ENCODE peak calls at places on chromosomes 12 and 14, in eight cellular contexts. R is LNCaP clone FGC; L is left cardiac atrium; C is COR-L47; O is stimulated activated CD4-positive, alpha-beta T cell treated with anti-CD3 and anti-CD28 coated beads, Interleukin-12 subunit alpha, Interleukin-12 subunit beta, amount 100 ng/mL, for 48 hours; B is NCI-H345; P is T-cell; T is progenitor cell of endocrine pancreas. Z is an unnamed sample.
A peak's percentile ranks its signal among the peaks of the same experiment; 100 is the strongest.

GRCh38 chr14:54894995-54895394 is 7.6 kb downstream of the GCH1 start:
- DNase-seq in R (no peak), L (no peak), C (no peak), O (no peak), B (no peak), P (no peak), T (no peak), Z (no peak)

GRCh38 chr14:33335366-33335765 is 396.7 kb downstream of the NPAS3 start:
- DNase-seq in R (no peak), L (no peak), C (no peak), O (no peak), B (no peak), P (no peak), T (no peak), Z (no peak)

GRCh38 chr12:110546339-110546738 is 36.8 kb downstream of the PPTC7 start:
- DNase-seq in R (no peak), L (no peak), C (no peak), O (no peak), B (no peak), P (no peak), T (no peak), Z (no peak)

GRCh38 chr14:31788340-31788739 is 227.1 kb downstream of the NUBPL start:
- DNase-seq in R (no peak), L (no peak), C (no peak), O (no peak), B (no peak), P (no peak), T (no peak), Z (no peak)

GRCh38 chr12:7694556-7694955 is 1.0 kb downstream of the GDF3 start:
- DNase-seq in R (no peak), L (no peak), C (no peak), O (no peak), B (no peak), P (no peak), T (no peak), Z (no peak)

GRCh38 chr14:64591809-64592208 is 42.0 kb downstream of the PPP1R36 start:
- DNase-seq in R (no peak), L (no peak), C (no peak), O (no peak), B (no peak), P (no peak), T (no peak), Z (no peak)

GRCh38 chr12:26867084-26867483 is 34.1 kb upstream of the ITPR2 start:
- DNase-seq in R (no peak), L (no peak), C (no peak), O (no peak), B (no peak), P (no peak), T (no peak), Z (no peak)

GRCh38 chr12:92698466-92698865 is 4.3 kb upstream of the PLEKHG7 start:
- DNase-seq in R (no peak), L (no peak), C (no peak), O (no peak), B (no peak), P (no peak), T (no peak), Z (no peak)

GRCh38 chr12:115687094-115687493 is 590.4 kb downstream of the MED13L start:
- DNase-seq in R (no peak), L (no peak), C (no peak), O (no peak), B (no peak), P (no peak), T (no peak), Z (no peak)

GRCh38 chr12:109878749-109879148 is 1.6 kb downstream of the GLTP start:
- DNase-seq in R (no peak), L (no peak), C (no peak), O (no peak), B (no peak), P (no peak), T (no peak), Z (no peak)

GRCh38 chr12:19451196-19451595 is 11.9 kb downstream of the AEBP2 start:
- DNase-seq in R (no peak), L (no peak), C (no peak), O (no peak), B (no peak), P (no peak), T (no peak), Z (no peak)

GRCh38 chr12:117273091-117273490 is 82.8 kb upstream of the FBXO21 start:
- DNase-seq in R (peak; percentile 69), L (no peak), C (no peak), O (no peak), B (no peak), P (no peak), T (no peak), Z (no peak)

GRCh38 chr12:38269897-38270296 is 46.7 kb upstream of the ALG10B start:
- DNase-seq in R (no peak), L (no peak), C (no peak), O (no peak), B (no peak), P (no peak), T (no peak), Z (no peak)

GRCh38 chr14:103008768-103009342 is 48.5 kb downstream of the CDC42BPB start:
- DNase-seq in R (no peak), L (peak; percentile 64), C (no peak), O (no peak), B (no peak), P (no peak), T (no peak), Z (peak; percentile 79)

GRCh38 chr12:105330938-105331804 is 680 bp downstream of the C12orf75 start:
- DNase-seq in R (no peak), L (no peak), C (no peak), O (no peak), B (peak; percentile 43), P (peak; percentile 37), T (peak; percentile 34), Z (no peak)

GRCh38 chr12:29238822-29239291 is 89.8 kb downstream of the FAR2 start:
- DNase-seq in R (no peak), L (no peak), C (no peak), O (no peak), B (no peak), P (no peak), T (no peak), Z (no peak)

GRCh38 chr12:10722905-10723866 is at the start of gene YBX3:
- DNase-seq in R (peak; percentile 32), L (peak; percentile 93), C (no peak), O (peak; percentile 43), B (peak; percentile 40), P (peak; percentile 41), T (peak; percentile 83), Z (peak; percentile 94)

GRCh38 chr12:75613981-75614380 is 102.6 kb upstream of the KRR1 start:
- DNase-seq in R (no peak), L (no peak), C (no peak), O (no peak), B (no peak), P (no peak), T (no peak), Z (no peak)

GRCh38 chr14:96962337-96962736 is 165.2 kb downstream of the VRK1 start:
- DNase-seq in R (no peak), L (no peak), C (no peak), O (no peak), B (no peak), P (peak; percentile 28), T (no peak), Z (no peak)

GRCh38 chr14:64880382-64881121 is 845 bp upstream of the SPTB start:
- DNase-seq in R (no peak), L (peak; percentile 46), C (peak; percentile 67), O (peak; percentile 57), B (peak; percentile 84), P (peak; percentile 47), T (peak; percentile 31), Z (peak; percentile 73)

GRCh38 chr14:77865455-77865854 is 65.5 kb downstream of the ADCK1 start:
- DNase-seq in R (no peak), L (no peak), C (no peak), O (no peak), B (no peak), P (no peak), T (no peak), Z (no peak)

GRCh38 chr12:108289342-108290131 is 49.6 kb downstream of the CMKLR1 start:
- DNase-seq in R (no peak), L (peak; percentile 27), C (no peak), O (no peak), B (no peak), P (no peak), T (no peak), Z (peak; percentile 80)

GRCh38 chr12:15837141-15837781 is 44.9 kb upstream of the STRAP start:
- DNase-seq in R (no peak), L (no peak), C (no peak), O (no peak), B (no peak), P (no peak), T (no peak), Z (no peak)

GRCh38 chr12:56346663-56347062 is 8.0 kb downstream of the IL23A start:
- DNase-seq in R (no peak), L (no peak), C (no peak), O (no peak), B (no peak), P (no peak), T (no peak), Z (no peak)

GRCh38 chr12:12812163-12812562 is 983 bp upstream of the DDX47 start:
- DNase-seq in R (no peak), L (no peak), C (no peak), O (no peak), B (no peak), P (no peak), T (no peak), Z (no peak)

GRCh38 chr14:31932675-31933074 is 144.4 kb upstream of the ARHGAP5 start:
- DNase-seq in R (no peak), L (no peak), C (no peak), O (no peak), B (no peak), P (no peak), T (no peak), Z (no peak)

GRCh38 chr14:95526483-95527391 is 8.1 kb upstream of the GLRX5 start:
- DNase-seq in R (no peak), L (peak; percentile 51), C (no peak), O (no peak), B (peak; percentile 28), P (no peak), T (no peak), Z (no peak)

GRCh38 chr12:51593539-51593938 is 2.5 kb downstream of the SCN8A start:
- DNase-seq in R (peak; percentile 31), L (peak; percentile 26), C (no peak), O (no peak), B (no peak), P (peak; percentile 44), T (no peak), Z (no peak)

Z was measured in left ventricle myocardium superior.